ENCODE peak calls at places on chromosomes 1 and 21, in five cellular contexts. P is upper lobe of left lung, G is GM12878, R is K562, E is HepG2. S is an unnamed sample.

GRCh38 chr1:212689758-212690540 is 9.7 kb downstream of the BATF3 start:
- ATAC-seq in P (no peak), G (no peak), R (no peak), E (no peak), S (no peak)

GRCh38 chr1:243734311-243734700 is 115.7 kb downstream of the AKT3 start:
- ATAC-seq in P (peak; percentile 18), G (no peak), R (no peak), E (no peak), S (no peak)

GRCh38 chr1:12127206-12127810 is 39.5 kb upstream of the TNFRSF1B start:
- ATAC-seq in P (no peak), G (no peak), R (no peak), E (no peak), S (no peak)

GRCh38 chr1:186953876-186954275 is 125.1 kb downstream of the PLA2G4A start:
- ATAC-seq in P (no peak), G (no peak), R (no peak), E (no peak), S (no peak)

GRCh38 chr1:111956155-111956817 is 33.2 kb downstream of the KCND3 start:
- ATAC-seq in P (no peak), G (no peak), R (no peak), E (no peak), S (no peak)

GRCh38 chr21:28832013-28832714 is 160.5 kb downstream of the LTN1 start:
- ATAC-seq in P (no peak), G (peak; percentile 46), R (peak; percentile 82), E (no peak), S (no peak)

GRCh38 chr1:215043405-215043804 is 39.1 kb upstream of the KCNK2 start:
- ATAC-seq in P (no peak), G (no peak), R (no peak), E (no peak), S (no peak)

GRCh38 chr21:45084881-45085536 is 10.6 kb downstream of the ADARB1 start:
- ATAC-seq in P (no peak), G (peak; percentile 49), R (no peak), E (no peak), S (no peak)

GRCh38 chr1:100613817-100614559 is 76.0 kb downstream of the GPR88 start:
- ATAC-seq in P (no peak), G (peak; percentile 51), R (peak; percentile 28), E (peak; percentile 56), S (no peak)

DNA sequence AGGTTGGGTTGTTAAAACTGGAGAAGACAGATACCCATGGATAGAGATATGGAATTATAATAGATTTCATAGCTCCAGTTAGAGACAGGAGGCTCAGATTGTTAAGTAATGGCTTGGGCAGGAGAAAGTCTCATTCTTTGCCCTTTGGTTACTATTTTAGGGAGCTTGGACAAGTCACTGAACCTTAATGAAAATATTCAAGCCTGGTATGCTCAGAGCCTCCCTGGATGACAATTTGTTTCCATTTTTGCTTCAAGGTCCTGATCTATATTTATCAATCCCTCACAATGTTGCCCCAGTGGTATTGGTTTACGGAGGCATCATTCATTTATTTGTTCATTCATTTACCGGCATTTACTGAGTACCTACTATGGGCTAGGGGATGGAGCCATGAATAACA is 37.5 kb downstream of the RCSD1 start:
- ATAC-seq in P (no peak), G (no peak), R (no peak), E (no peak), S (no peak)
- H3K4me1 ChIP-seq in P (peaks cover 15% of the 10 kb centered on the region), G (peaks cover 76% of the 10 kb centered on the region), R (peaks cover 20% of the 10 kb centered on the region), E (no peaks in the 10 kb centered on the region), S (peaks cover 13% of the 10 kb centered on the region)

DNA sequence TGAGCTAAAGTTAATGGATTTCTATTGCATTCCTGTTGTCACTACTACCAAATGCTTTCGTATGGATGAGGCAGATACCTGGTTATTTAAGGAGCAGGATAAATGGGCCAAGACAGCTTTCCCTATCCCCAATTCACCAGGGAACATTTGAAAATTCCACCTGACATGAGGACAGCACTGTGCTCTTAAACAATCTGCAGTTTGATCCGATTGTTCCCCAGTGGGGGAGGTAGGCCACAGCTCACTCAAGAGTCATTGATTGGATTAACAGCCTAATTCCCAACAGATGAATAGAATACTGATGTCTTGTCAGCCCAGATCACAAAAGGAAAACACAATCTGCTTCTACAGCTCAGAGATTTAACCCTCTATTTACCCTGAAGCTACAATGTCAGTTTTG is 123.9 kb downstream of the LHX4 start:
- ATAC-seq in P (no peak), G (no peak), R (no peak), E (no peak), S (no peak)
- TF ChIP-seq EP300 in P (no peak), G (no peak), R (no peak), E (no peak), S (no peak)

DNA sequence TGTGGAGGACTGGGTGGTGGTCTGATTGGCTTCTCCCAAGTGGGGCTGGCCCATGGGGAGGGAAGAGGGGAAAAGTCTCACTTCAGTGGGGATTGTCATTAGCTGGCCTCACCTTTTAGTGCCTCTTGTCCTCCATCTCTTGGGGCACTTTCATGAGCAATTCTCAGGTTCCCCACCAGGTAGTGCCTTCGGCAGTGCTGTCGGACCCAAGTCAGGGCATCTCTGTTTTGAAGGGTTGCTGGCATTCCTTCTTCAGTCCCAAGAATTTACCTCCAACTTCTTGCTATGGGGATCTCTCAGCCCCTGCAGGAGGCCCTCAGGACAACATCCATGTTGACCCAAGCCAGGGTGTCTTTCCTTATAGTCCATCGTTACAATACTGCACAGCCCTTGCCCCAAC is 54.7 kb upstream of the F3 start:
- ATAC-seq in P (no peak), G (no peak), R (peak; percentile 22), E (peak; percentile 25), S (no peak)
- TF ChIP-seq POLR2AphosphoS5 in P (no peak), G (no peak), R (no peak), E (no peak), S (no peak)

GRCh38 chr1:162196387-162196786 is 126.9 kb downstream of the NOS1AP start:
- ATAC-seq in P (no peak), G (no peak), R (no peak), E (peak; percentile 68), S (no peak)

GRCh38 chr1:162197615-162198497 is 128.4 kb downstream of the NOS1AP start:
- ATAC-seq in P (no peak), G (peak; percentile 16), R (peak; percentile 83), E (peak; percentile 90), S (no peak)

GRCh38 chr1:162204129-162204882 is 134.8 kb downstream of the NOS1AP start:
- ATAC-seq in P (no peak), G (no peak), R (no peak), E (no peak), S (no peak)

GRCh38 chr1:162197041-162197511 is 127.6 kb downstream of the NOS1AP start:
- ATAC-seq in P (no peak), G (no peak), R (no peak), E (peak; percentile 69), S (no peak)

DNA sequence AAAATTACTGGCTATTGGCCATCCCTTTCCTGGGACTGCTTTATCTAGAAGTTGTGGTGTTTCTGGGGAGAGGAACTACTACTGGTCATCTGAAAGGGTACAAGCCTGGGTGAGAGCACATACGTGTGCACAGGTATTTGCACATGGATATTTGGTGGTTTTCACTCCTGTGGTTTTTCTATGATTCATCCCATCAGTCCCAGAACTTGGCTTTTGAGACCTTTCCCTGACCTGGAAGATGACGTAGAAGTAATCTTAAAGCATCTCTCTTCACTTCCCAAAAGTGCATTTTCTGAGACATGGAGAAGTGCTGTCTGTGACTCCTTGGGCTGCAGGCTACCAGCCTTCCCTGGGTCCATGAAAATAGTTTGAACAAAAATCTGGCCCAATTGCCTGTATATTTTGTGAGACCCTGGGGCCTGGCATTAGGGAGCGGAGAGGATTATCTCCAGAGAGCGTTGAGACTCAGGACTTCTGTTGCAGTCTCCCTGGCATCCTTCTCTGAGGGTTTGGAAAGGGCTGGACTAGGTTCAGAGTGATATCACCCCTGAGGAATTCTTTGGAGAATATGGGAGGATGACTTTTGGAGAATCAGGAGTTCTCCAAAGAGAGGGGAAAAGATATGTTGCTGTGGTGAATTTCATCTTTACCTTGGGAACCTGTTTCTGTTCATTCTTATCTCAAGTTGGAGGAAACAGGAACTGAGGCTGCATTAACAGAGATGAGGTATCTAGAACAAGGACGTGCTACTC is 130.8 kb downstream of the NOS1AP start:
- ATAC-seq in P (no peak), G (no peak), R (no peak), E (no peak), S (no peak)
- H3K4me1 ChIP-seq in P (no peaks in the 10 kb centered on the region), G (no peaks in the 10 kb centered on the region), R (no peaks in the 10 kb centered on the region), E (peaks cover 52% of the 10 kb centered on the region), S (no peaks in the 10 kb centered on the region)

DNA sequence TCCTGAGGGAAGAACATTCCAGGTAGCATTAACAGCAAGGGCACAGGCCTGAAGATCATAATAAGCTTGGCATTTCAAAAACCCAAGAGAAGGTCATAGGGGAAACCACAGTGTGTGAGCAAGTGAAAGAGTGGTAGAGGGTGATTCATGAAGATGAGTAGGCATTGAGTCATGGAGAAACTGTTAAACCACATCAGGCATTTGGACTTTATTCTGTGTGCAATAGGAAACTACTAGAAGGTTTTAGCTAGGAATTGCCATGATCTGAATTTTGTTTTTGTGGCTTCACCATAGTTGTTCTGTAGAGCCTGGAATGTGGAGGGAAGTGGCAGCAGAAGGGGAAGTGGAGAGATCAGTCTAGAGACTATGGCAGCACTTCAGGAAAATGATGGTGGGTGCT is 359.0 kb upstream of the PTBP2 start:
- ATAC-seq in P (peak; percentile 79), G (peak; percentile 38), R (no peak), E (no peak), S (no peak)
- TF ChIP-seq EP300 in P (no peak), G (no peak), R (no peak), E (no peak), S (no peak)

GRCh38 chr1:240258910-240259309 is 167.2 kb downstream of the FMN2 start:
- ATAC-seq in P (no peak), G (no peak), R (no peak), E (no peak), S (no peak)
- TF ChIP-seq POLR2AphosphoS5 in P (no peak), G (no peak), R (no peak), E (no peak), S (no peak)

DNA sequence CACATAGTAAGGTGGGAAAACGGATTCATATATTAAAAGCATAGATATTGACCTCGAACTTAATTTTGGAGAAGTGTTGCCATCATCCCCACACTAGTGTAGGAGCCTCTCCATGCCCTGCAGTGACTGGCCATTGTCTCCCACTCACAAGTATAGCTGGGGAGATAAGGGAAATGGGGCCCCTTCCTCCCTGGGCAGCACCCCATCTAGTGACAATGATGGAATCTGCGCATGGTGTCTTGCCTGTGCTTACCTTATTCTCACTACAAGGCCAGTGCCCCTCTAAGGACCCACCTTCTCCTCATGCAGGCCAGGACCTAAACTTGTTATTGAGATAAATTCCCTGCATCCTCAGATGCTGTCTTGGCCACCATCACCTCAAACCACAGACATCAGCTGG is 374.9 kb downstream of the NTNG1 start:
- ATAC-seq in P (no peak), G (peak; percentile 52), R (no peak), E (no peak), S (no peak)
- H3K4me1 ChIP-seq in P (no peaks in the 10 kb centered on the region), G (no peaks in the 10 kb centered on the region), R (no peaks in the 10 kb centered on the region), E (peaks cover 12% of the 10 kb centered on the region), S (no peaks in the 10 kb centered on the region)

DNA sequence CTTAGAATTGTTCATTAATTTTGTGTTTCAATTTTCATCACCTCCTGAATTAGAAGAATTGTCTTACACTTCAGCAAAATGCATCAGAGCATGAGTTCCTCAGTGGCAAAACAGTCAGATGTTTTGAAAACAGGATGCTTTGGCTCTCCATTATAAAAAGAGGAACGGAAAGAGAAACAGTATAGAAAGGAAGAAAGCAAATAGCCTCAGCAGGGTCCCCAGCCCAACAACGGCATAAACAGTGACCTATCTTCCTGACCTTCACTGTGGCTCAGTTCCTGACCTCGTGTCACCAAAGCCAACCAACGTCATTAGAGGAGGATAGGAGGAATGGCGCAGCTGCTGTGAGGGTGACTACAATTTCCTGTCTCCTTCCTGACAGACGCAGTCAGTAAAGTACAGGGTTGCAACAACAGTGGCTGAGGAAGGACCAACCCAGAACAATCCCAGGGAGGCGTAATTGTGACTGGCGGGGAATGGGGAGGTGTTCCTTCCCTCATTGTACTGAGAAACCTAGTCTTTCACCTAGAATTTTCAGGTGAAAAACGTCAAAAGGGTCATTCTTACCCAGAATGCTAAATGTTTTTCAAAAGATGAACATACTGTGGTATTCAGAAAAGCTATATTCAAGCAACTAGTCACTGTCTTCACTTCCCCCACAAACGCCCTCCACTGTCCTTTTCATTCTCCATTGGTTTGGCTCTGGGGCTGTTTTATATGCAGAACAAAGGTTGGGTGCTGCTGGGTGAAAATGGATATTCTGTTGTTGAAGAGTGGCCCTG is 197.9 kb upstream of the SGIP1 start:
- ATAC-seq in P (peak; percentile 85), G (peak; percentile 63), R (no peak), E (no peak), S (peak; percentile 84)
- TF ChIP-seq EP300 in P (peak; percentile 80), G (peak; percentile 95), R (no peak), E (no peak), S (no peak)

S was measured in gastroesophageal sphincter.